ENCODE peak calls at places on chromosomes 6 and 20, in nine cellular contexts. W is fibroblast of mammary gland; X is psoas muscle; M is coronary artery; R is GM20000; Z is body of pancreas; V is hepatocyte; E is CD4-positive, alpha-beta T cell; T is endothelial cell. G is an unnamed sample.

GRCh38 chr6:15152720-15153119 is 93.1 kb upstream of the JARID2 start:
- DNase-seq in W (peak; percentile 20), X (no peak), M (no peak), R (no peak), Z (no peak), V (no peak), E (no peak), T (no peak), G (no peak)

GRCh38 chr20:50996901-50997830 is 25.7 kb downstream of the KCNG1 start:
- DNase-seq in W (peak; percentile 63), X (no peak), M (no peak), R (no peak), Z (no peak), V (no peak), E (no peak), T (no peak), G (no peak)

GRCh38 chr6:34273242-34273805 is 24.5 kb upstream of the SMIM29 start:
- DNase-seq in W (no peak), X (peak; percentile 65), M (no peak), R (peak; percentile 51), Z (peak; percentile 76), V (no peak), E (no peak), T (peak; percentile 74), G (no peak)

GRCh38 chr6:142696689-142697088 is 248.3 kb downstream of the HIVEP2 start:
- DNase-seq in W (no peak), X (peak; percentile 69), M (no peak), R (no peak), Z (peak; percentile 84), V (no peak), E (no peak), T (no peak), G (peak; percentile 95)

GRCh38 chr20:38631155-38632022 is 29.8 kb downstream of the ARHGAP40 start:
- DNase-seq in W (peak; percentile 14), X (no peak), M (no peak), R (no peak), Z (no peak), V (no peak), E (no peak), T (no peak), G (no peak)

GRCh38 chr6:11393713-11394627 is 143.6 kb upstream of the TMEM170B start:
- DNase-seq in W (no peak), X (no peak), M (no peak), R (no peak), Z (no peak), V (no peak), E (no peak), T (no peak), G (no peak)

GRCh38 chr6:11206576-11206975 is 25.9 kb downstream of the NEDD9 start:
- DNase-seq in W (no peak), X (no peak), M (no peak), R (no peak), Z (no peak), V (no peak), E (no peak), T (no peak), G (no peak)

GRCh38 chr20:61608275-61609085 is 356.4 kb downstream of the CDH4 start:
- DNase-seq in W (peak; percentile 22), X (no peak), M (no peak), R (no peak), Z (no peak), V (peak; percentile 70), E (no peak), T (peak; percentile 71), G (peak; percentile 15)

GRCh38 chr20:34180460-34181108 is 60.6 kb upstream of the ASIP start:
- DNase-seq in W (no peak), X (no peak), M (no peak), R (no peak), Z (no peak), V (no peak), E (no peak), T (no peak), G (no peak)

GRCh38 chr20:40254023-40254772 is 434.8 kb downstream of the MAFB start:
- DNase-seq in W (peak; percentile 25), X (no peak), M (no peak), R (no peak), Z (no peak), V (no peak), E (no peak), T (no peak), G (no peak)

GRCh38 chr6:42326248-42326647 is 108.6 kb upstream of the MRPS10 start:
- DNase-seq in W (no peak), X (no peak), M (no peak), R (no peak), Z (no peak), V (no peak), E (no peak), T (no peak), G (no peak)

GRCh38 chr6:21188505-21189223 is 404.9 kb upstream of the SOX4 start:
- DNase-seq in W (no peak), X (no peak), M (no peak), R (no peak), Z (no peak), V (no peak), E (no peak), T (no peak), G (no peak)

GRCh38 chr6:144920391-144920983 is 635.4 kb downstream of the UTRN start:
- DNase-seq in W (no peak), X (no peak), M (no peak), R (no peak), Z (peak; percentile 3), V (no peak), E (no peak), T (no peak), G (no peak)

DNA sequence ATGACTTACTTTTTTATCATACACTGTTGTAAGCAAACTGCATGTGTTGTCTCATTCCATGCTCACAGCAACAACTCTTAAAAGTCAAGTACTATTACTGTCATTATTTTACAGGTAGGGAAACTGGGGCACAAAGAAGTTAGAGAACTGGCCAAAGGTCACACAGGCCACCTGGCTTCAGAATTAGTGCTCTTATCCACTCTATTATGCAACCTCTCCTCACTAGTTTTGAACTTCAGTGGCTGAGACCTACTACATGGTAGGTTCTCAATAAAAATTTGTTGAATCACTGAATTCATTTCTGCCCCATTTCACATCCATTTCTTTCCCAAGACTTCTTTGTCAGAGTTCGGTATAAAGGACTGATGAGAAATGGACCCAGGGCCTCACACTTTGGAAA is 2.3 kb upstream of the BTN3A3 start:
- DNase-seq in W (no peak), X (no peak), M (no peak), R (no peak), Z (no peak), V (no peak), E (no peak), T (no peak), G (no peak)
- TF ChIP-seq CTCF in W (no peak), X (no peak), M (no peak), R (no peak), Z (no peak), V (no peak), E (no peak), T (no peak), G (no peak)

GRCh38 chr6:41025966-41026365 is 13.1 kb downstream of the UNC5CL start:
- DNase-seq in W (no peak), X (no peak), M (no peak), R (no peak), Z (no peak), V (no peak), E (no peak), T (no peak), G (no peak)

GRCh38 chr6:41022294-41022693 is 16.7 kb downstream of the UNC5CL start:
- DNase-seq in W (peak; percentile 18), X (no peak), M (no peak), R (no peak), Z (no peak), V (peak; percentile 42), E (no peak), T (no peak), G (peak; percentile 57)

GRCh38 chr6:41017663-41018062 is 21.4 kb downstream of the UNC5CL start:
- DNase-seq in W (no peak), X (no peak), M (no peak), R (no peak), Z (peak; percentile 36), V (no peak), E (no peak), T (no peak), G (no peak)

GRCh38 chr6:41023114-41023513 is 15.9 kb downstream of the UNC5CL start:
- DNase-seq in W (no peak), X (no peak), M (no peak), R (no peak), Z (no peak), V (no peak), E (no peak), T (no peak), G (no peak)

DNA sequence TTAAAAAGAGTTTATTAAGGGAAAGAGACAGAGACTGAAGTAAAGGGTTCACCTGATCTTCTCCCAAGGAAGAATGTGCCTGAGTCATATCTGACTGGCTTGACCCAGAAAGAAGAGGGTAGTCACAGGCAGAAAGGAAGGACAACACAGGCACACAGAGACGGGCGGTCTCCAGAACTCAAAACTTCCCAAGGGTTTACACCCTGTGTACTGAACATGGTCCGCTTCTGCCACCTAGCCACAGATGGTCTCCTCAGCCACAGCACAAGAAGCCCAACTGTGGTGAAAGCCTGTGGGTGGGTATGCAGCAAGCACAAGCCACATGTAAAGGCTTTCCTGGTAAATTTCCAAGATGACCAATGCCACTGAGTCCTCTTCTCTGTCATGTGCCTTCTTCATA is 17.2 kb downstream of the UNC5CL start:
- DNase-seq in W (peak; percentile 40), X (no peak), M (no peak), R (no peak), Z (peak; percentile 85), V (peak; percentile 51), E (no peak), T (no peak), G (no peak)
- TF ChIP-seq CTCF in W (no peak), X (peak; percentile 42), M (no peak), R (no peak), Z (peak; percentile 70), V (peak; percentile 39), E (no peak), T (no peak), G (peak; percentile 58)

GRCh38 chr6:137801352-137802088 is 65.5 kb upstream of the TNFAIP3 start:
- DNase-seq in W (no peak), X (no peak), M (no peak), R (no peak), Z (no peak), V (peak; percentile 67), E (no peak), T (no peak), G (no peak)
- TF ChIP-seq CTCF in W (no peak), X (no peak), M (no peak), R (no peak), Z (no peak), V (no peak), E (no peak), T (no peak), G (no peak)

GRCh38 chr6:122471107-122472021 is at the start of gene SERINC1:
- DNase-seq in W (peak; percentile 96), X (peak; percentile 98), M (peak; percentile 96), R (peak; percentile 84), Z (peak; percentile 95), V (peak; percentile 98), E (peak; percentile 90), T (peak; percentile 87), G (peak; percentile 84)

GRCh38 chr6:122472022-122472340 is 374 bp upstream of the SERINC1 start:
- DNase-seq in W (no peak), X (no peak), M (no peak), R (no peak), Z (no peak), V (no peak), E (no peak), T (no peak), G (no peak)

DNA sequence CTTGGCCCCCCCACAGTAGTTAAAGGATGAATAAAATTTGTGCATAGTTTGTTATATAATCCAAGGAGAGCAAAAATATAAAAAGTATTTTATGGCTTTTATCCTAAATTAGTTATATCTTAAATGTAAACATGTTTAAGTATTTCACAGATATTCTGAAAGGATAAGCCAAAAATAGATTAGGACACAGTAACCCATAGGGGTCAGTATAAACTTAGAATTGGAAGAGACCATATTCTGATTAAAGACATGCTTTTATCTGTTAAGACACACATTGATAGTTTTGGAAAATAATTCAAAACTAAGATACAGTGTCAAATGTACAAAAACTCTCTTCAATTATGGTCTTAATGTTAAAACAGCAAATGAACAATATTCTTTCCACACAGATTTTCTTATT is 4.5 kb upstream of the SERINC1 start:
- DNase-seq in W (peak; percentile 40), X (no peak), M (no peak), R (no peak), Z (no peak), V (no peak), E (no peak), T (no peak), G (no peak)
- TF ChIP-seq CTCF in W (peak; percentile 52), X (peak; percentile 45), M (no peak), R (no peak), Z (peak; percentile 38), V (peak; percentile 69), E (peak; percentile 66), T (peak; percentile 57), G (peak; percentile 47)

G was measured in LNCaP clone FGC.